ENCODE peak calls at places on chromosomes 5 and 9, in five cellular contexts. One of them, this sample, is unnamed.

GRCh38 chr5:78660401-78660800 is 11.8 kb upstream of the LHFPL2 start:
- DNase-seq in endothelial cell of umbilical vein: peak; percentile 30
- DNase-seq in A673: no peak
- DNase-seq in RPMI7951: no peak
- DNase-seq in Right ventricle myocardium superior: no peak
- DNase-seq in this sample: no peak

GRCh38 chr5:149130932-149131273 is 10.4 kb upstream of the ABLIM3 start:
- DNase-seq in endothelial cell of umbilical vein: no peak
- DNase-seq in A673: no peak
- DNase-seq in RPMI7951: no peak
- DNase-seq in Right ventricle myocardium superior: no peak
- DNase-seq in this sample: no peak

GRCh38 chr9:80501635-80502034 is 929.9 kb downstream of the TLE4 start:
- DNase-seq in endothelial cell of umbilical vein: no peak
- DNase-seq in A673: peak; percentile 7
- DNase-seq in RPMI7951: peak; percentile 20
- DNase-seq in Right ventricle myocardium superior: no peak
- DNase-seq in this sample: no peak

GRCh38 chr9:113673726-113674125 is 202.4 kb upstream of the ZNF618 start:
- DNase-seq in endothelial cell of umbilical vein: no peak
- DNase-seq in A673: no peak
- DNase-seq in RPMI7951: peak; percentile 79
- DNase-seq in Right ventricle myocardium superior: no peak
- DNase-seq in this sample: peak; percentile 52

GRCh38 chr5:83368317-83368716 is 103.2 kb upstream of the VCAN start:
- DNase-seq in endothelial cell of umbilical vein: no peak
- DNase-seq in A673: peak; percentile 1
- DNase-seq in RPMI7951: peak; percentile 97
- DNase-seq in Right ventricle myocardium superior: no peak
- DNase-seq in this sample: no peak

GRCh38 chr5:181186902-181187499 is 18.0 kb downstream of the TRIM7 start:
- DNase-seq in endothelial cell of umbilical vein: peak; percentile 15
- DNase-seq in A673: no peak
- DNase-seq in RPMI7951: peak; percentile 22
- DNase-seq in Right ventricle myocardium superior: no peak
- DNase-seq in this sample: no peak

GRCh38 chr5:102663771-102664530 is 91.2 kb upstream of the PAM start:
- DNase-seq in endothelial cell of umbilical vein: no peak
- DNase-seq in A673: peak; percentile 15
- DNase-seq in RPMI7951: peak; percentile 9
- DNase-seq in Right ventricle myocardium superior: no peak
- DNase-seq in this sample: no peak

GRCh38 chr9:130345009-130345992 is 79.7 kb downstream of the HMCN2 start:
- DNase-seq in endothelial cell of umbilical vein: no peak
- DNase-seq in A673: no peak
- DNase-seq in RPMI7951: no peak
- DNase-seq in Right ventricle myocardium superior: no peak
- DNase-seq in this sample: no peak

GRCh38 chr5:24094081-24094480 is 550.7 kb downstream of the CDH10 start:
- DNase-seq in endothelial cell of umbilical vein: no peak
- DNase-seq in A673: peak; percentile 12
- DNase-seq in RPMI7951: no peak
- DNase-seq in Right ventricle myocardium superior: no peak
- DNase-seq in this sample: no peak

GRCh38 chr5:38651806-38652205 is 95.4 kb upstream of the LIFR start:
- DNase-seq in endothelial cell of umbilical vein: no peak
- DNase-seq in A673: no peak
- DNase-seq in RPMI7951: peak; percentile 27
- DNase-seq in Right ventricle myocardium superior: no peak
- DNase-seq in this sample: no peak

GRCh38 chr5:173412566-173412965 is 84.4 kb upstream of the STC2 start:
- DNase-seq in endothelial cell of umbilical vein: no peak
- DNase-seq in A673: no peak
- DNase-seq in RPMI7951: peak; percentile 81
- DNase-seq in Right ventricle myocardium superior: no peak
- DNase-seq in this sample: no peak

This sample was measured in caudate nucleus.